ENCODE peak calls at places on chromosomes 5 and 9, in nine cellular contexts. R is HepG2; L is tibial nerve; T is A549; K is cardiac muscle cell; G is ovary; U is breast epithelium; D is CD8-positive, alpha-beta memory T cell; O is uterus. B is an unnamed sample. For H3K4me1, the result is how much of the 10 kb centered on the place peaks cover.

GRCh38 chr5:113382736-113383135 is 52.1 kb downstream of the TSSK1B start:
- DNase-seq in R (no peak), L (no peak), T (no peak), K (no peak), G (no peak), U (no peak), D (no peak), O (no peak), B (no peak)

GRCh38 chr5:77743181-77743580 is 33.0 kb downstream of the TBCA start:
- DNase-seq in R (no peak), L (no peak), T (no peak), K (peak), G (no peak), U (no peak), D (no peak), O (no peak), B (no peak)

GRCh38 chr5:169667896-169668674 is 31.0 kb downstream of the DOCK2 start:
- DNase-seq in R (peak), L (no peak), T (peak), K (no peak), G (no peak), U (no peak), D (no peak), O (no peak), B (no peak)

GRCh38 chr5:133458435-133458834 is 153.9 kb downstream of the FSTL4 start:
- DNase-seq in R (no peak), L (no peak), T (no peak), K (no peak), G (no peak), U (no peak), D (no peak), O (no peak), B (no peak)

GRCh38 chr5:111099058-111099778 is 7.1 kb downstream of the WDR36 start:
- DNase-seq in R (no peak), L (no peak), T (no peak), K (peak), G (no peak), U (no peak), D (no peak), O (no peak), B (no peak)

GRCh38 chr5:142800776-142801494 is 30.8 kb downstream of the ARHGAP26 start:
- DNase-seq in R (no peak), L (no peak), T (no peak), K (no peak), G (no peak), U (no peak), D (peak), O (no peak), B (no peak)

GRCh38 chr5:81397169-81397568 is 3.2 kb upstream of the ACOT12 start:
- DNase-seq in R (no peak), L (no peak), T (no peak), K (peak), G (no peak), U (no peak), D (no peak), O (no peak), B (no peak)

GRCh38 chr5:150376799-150377771 is 19.6 kb downstream of the TCOF1 start:
- DNase-seq in R (no peak), L (no peak), T (no peak), K (peak), G (no peak), U (no peak), D (no peak), O (no peak), B (no peak)

GRCh38 chr9:69028754-69029153 is 6.8 kb upstream of the FXN start:
- DNase-seq in R (no peak), L (no peak), T (no peak), K (no peak), G (no peak), U (no peak), D (no peak), O (no peak), B (no peak)

GRCh38 chr5:886051-886450 is 6.5 kb downstream of the BRD9 start:
- DNase-seq in R (no peak), L (no peak), T (no peak), K (no peak), G (no peak), U (no peak), D (no peak), O (no peak), B (no peak)

GRCh38 chr5:169945831-169946261 is 34.4 kb downstream of the INSYN2B start:
- DNase-seq in R (no peak), L (no peak), T (no peak), K (peak), G (peak), U (peak), D (no peak), O (peak), B (no peak)

GRCh38 chr9:128192601-128193371 is 1.4 kb upstream of the CIZ1 start:
- DNase-seq in R (no peak), L (peak), T (peak), K (peak), G (peak), U (peak), D (peak), O (peak), B (peak)

GRCh38 chr5:53179681-53180080 is 70.1 kb upstream of the MOCS2 start:
- DNase-seq in R (no peak), L (no peak), T (no peak), K (no peak), G (no peak), U (no peak), D (no peak), O (no peak), B (no peak)

GRCh38 chr9:72952394-72952720 is 496 bp downstream of the ALDH1A1 start:
- DNase-seq in R (no peak), L (no peak), T (no peak), K (no peak), G (no peak), U (no peak), D (no peak), O (no peak), B (no peak)

GRCh38 chr5:138870611-138871010 is 4.5 kb downstream of the LRRTM2 start:
- DNase-seq in R (no peak), L (no peak), T (no peak), K (no peak), G (no peak), U (no peak), D (no peak), O (no peak), B (no peak)

GRCh38 chr5:138370537-138370936 is 18.1 kb downstream of the KDM3B start:
- DNase-seq in R (no peak), L (no peak), T (no peak), K (no peak), G (no peak), U (no peak), D (no peak), O (no peak), B (no peak)

GRCh38 chr9:114417511-114417910 is 29.7 kb upstream of the AKNA start:
- DNase-seq in R (no peak), L (no peak), T (no peak), K (peak), G (no peak), U (no peak), D (no peak), O (no peak), B (no peak)

GRCh38 chr5:3602713-3603502 is 7.3 kb downstream of the IRX1 start:
- DNase-seq in R (peak), L (no peak), T (no peak), K (peak), G (no peak), U (no peak), D (no peak), O (no peak), B (no peak)

GRCh38 chr5:59793000-59793399 is 100.5 kb downstream of the PDE4D start:
- DNase-seq in R (peak), L (no peak), T (peak), K (peak), G (no peak), U (peak), D (no peak), O (peak), B (peak)

GRCh38 chr9:114472765-114473446 is 32.4 kb downstream of the WHRN start:
- DNase-seq in R (no peak), L (no peak), T (no peak), K (no peak), G (no peak), U (no peak), D (no peak), O (no peak), B (no peak)

GRCh38 chr9:91131433-91131839 is 230.3 kb downstream of the AUH start:
- DNase-seq in R (no peak), L (no peak), T (peak), K (peak), G (peak), U (no peak), D (peak), O (peak), B (no peak)

GRCh38 chr5:132830436-132831094 is at the start of gene SHROOM1:
- DNase-seq in R (peak), L (no peak), T (peak), K (peak), G (peak), U (no peak), D (no peak), O (peak), B (no peak)

GRCh38 chr5:171158581-171158980 is 150.5 kb upstream of the TLX3 start:
- DNase-seq in R (no peak), L (no peak), T (no peak), K (no peak), G (no peak), U (no peak), D (no peak), O (no peak), B (no peak)

GRCh38 chr9:2346277-2346913 is 275.2 kb upstream of the VLDLR start:
- DNase-seq in R (no peak), L (no peak), T (no peak), K (no peak), G (no peak), U (no peak), D (no peak), O (no peak), B (no peak)

GRCh38 chr5:69512740-69513260 is 20.2 kb downstream of the OCLN start:
- DNase-seq in R (no peak), L (no peak), T (no peak), K (peak), G (no peak), U (no peak), D (no peak), O (no peak), B (no peak)

GRCh38 chr9:20558609-20559016 is 63.7 kb downstream of the MLLT3 start:
- DNase-seq in R (no peak), L (no peak), T (peak), K (peak), G (no peak), U (no peak), D (no peak), O (no peak), B (no peak)

DNA sequence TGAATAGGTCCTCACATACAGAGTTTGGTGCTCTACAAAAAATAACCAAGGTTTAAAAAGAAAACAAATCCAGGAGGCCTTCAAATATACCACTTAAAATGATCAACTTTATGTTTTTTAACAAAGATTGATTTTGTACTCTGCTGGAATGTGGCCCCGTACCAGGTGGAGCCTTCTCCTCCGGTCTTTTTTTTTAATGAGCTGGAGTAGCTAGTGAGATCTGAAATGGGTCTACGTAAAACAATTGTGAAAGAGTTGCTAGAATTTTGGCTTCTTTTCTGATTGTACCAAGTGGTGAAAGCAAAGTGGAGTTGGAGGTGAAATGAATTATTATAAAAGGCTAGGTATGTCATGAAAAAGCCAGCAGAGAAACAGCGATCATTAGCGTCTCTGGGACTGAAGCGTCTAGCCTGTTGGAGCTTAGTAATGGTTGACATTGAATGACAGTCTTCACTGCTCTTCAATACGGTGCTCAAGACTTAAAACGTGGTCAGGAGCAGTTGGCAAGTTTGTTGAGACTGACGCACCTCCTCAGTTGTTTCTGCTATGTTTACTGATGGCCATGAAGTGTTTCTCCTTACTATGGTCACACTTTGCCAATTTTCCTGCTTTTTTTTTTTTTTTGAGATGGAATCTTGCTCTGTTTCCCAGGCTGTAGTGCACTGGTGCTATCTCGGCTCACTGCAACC is 84.4 kb downstream of the DAPK1 start:
- DNase-seq in R (no peak), L (no peak), T (no peak), K (no peak), G (no peak), U (no peak), D (no peak), O (no peak), B (no peak)
- H3K4me3 ChIP-seq in R (no peak), L (no peak), T (no peak), K (no peak), G (no peak), U (no peak), D (no peak), O (no peak), B (no peak)

GRCh38 chr9:18604971-18605370 is 131.0 kb downstream of the ADAMTSL1 start:
- DNase-seq in R (no peak), L (no peak), T (no peak), K (no peak), G (no peak), U (no peak), D (no peak), O (no peak), B (no peak)
- H3K27ac ChIP-seq in R (no peak), L (peak), T (no peak), K (no peak), G (no peak), U (no peak), D (no peak), O (peak), B (no peak)

GRCh38 chr9:125761685-125762084 is 14.5 kb downstream of the PBX3 start:
- DNase-seq in R (no peak), L (no peak), T (no peak), K (no peak), G (no peak), U (no peak), D (no peak), O (no peak), B (no peak)
- H3K4me1 ChIP-seq in R (under half), L (under half), T (under half), K (half or more), G (under half), U (under half), D (under half), O (under half), B (under half)

DNA sequence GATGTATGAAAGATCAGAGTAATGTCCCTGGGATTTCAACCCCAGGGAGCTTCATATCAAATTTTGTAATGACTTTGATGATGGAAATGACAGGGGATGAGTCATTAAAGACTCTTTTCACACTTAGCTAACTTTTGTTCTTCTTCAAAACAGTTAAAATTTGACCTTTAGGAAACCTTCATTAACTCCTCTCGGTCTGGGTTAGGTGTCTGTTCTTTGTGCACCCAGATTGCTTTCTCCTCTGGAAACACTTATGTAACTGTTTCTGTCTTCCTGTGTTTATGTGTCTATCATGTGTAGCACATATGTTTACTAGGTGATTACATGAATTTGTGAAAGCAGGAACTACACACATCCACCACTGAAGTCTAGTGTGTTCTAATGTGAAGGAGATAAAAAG is 1.6 kb downstream of the SRFBP1 start:
- DNase-seq in R (no peak), L (no peak), T (no peak), K (no peak), G (no peak), U (no peak), D (no peak), O (no peak), B (no peak)
- H3K4me3 ChIP-seq in R (peak), L (peak), T (peak), K (no peak), G (no peak), U (peak), D (peak), O (no peak), B (no peak)

DNA sequence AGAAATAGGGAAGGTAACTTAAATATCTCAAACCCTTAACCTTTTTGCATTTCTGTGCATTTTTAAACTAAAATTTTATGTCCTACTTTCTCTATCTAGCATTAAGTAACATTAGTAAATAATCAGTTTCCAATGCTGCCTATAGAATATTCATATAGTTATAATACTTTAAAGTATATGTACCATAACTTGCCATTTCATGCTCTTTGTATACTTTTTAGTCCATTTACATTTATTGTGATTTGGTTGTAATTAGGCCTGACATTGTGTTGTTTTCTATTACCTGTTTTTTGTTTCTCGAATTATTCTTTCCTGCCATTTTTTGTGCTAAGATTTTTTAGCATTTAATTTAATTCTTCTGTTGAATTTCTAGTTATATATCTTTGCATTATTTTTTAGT is 13.7 kb downstream of the SLC12A2 start:
- DNase-seq in R (no peak), L (no peak), T (no peak), K (no peak), G (no peak), U (no peak), D (no peak), O (no peak), B (no peak)
- H3K27ac ChIP-seq in R (no peak), L (no peak), T (no peak), K (no peak), G (no peak), U (no peak), D (no peak), O (no peak), B (no peak)

DNA sequence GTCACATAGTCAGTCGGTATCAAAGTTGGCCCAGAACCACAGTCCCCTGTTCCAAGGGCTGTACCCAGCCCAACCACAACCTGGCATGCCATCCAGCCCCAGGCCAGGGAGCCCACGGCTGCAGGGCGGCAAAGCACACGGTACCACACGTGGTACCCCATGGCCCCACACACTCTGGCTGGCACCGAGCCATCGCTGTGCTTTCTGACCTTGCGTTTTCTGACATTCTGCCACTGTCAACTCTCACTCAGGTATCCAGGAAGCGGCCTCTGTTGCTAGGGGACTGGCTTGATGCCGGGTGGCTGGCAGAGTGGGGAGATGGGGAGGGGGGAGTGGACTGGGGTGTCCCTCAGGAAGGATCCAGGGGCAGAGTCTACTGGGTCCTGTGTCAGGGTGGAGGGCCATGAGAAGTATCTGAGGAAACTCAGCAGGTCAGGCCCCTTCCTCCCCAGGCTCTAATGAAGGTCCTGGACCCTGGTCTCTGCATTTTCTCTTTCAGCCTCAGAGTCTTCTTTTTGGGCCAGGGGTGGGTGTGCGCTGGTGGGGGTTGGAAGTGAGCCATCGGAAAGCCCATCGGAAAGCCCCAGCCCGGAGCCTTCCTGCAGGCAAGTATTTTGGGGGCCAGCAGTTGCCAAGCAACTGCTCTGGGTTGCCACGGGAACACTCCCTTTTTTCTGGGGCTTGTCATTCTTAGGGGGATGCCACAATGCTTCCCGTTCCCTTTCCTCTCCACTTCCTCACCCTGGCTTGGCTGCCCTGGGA is 21.0 kb upstream of the RALGDS start:
- DNase-seq in R (no peak), L (no peak), T (no peak), K (no peak), G (no peak), U (peak), D (peak), O (no peak), B (no peak)
- H3K4me1 ChIP-seq in R (half or more), L (half or more), T (under half), K (under half), G (under half), U (half or more), D (half or more), O (under half), B (under half)

GRCh38 chr5:57408714-57409113 is 73.9 kb downstream of the ACTBL2 start:
- DNase-seq in R (no peak), L (no peak), T (no peak), K (peak), G (no peak), U (no peak), D (no peak), O (no peak), B (no peak)

GRCh38 chr5:57406591-57406990 is 76.0 kb downstream of the ACTBL2 start:
- DNase-seq in R (no peak), L (no peak), T (no peak), K (peak), G (no peak), U (no peak), D (no peak), O (no peak), B (no peak)

GRCh38 chr5:57407391-57407790 is 75.2 kb downstream of the ACTBL2 start:
- DNase-seq in R (no peak), L (no peak), T (no peak), K (no peak), G (no peak), U (no peak), D (no peak), O (no peak), B (no peak)

GRCh38 chr5:57405984-57406383 is 76.6 kb downstream of the ACTBL2 start:
- DNase-seq in R (no peak), L (no peak), T (no peak), K (peak), G (no peak), U (no peak), D (no peak), O (no peak), B (no peak)

GRCh38 chr5:57408285-57408684 is 74.3 kb downstream of the ACTBL2 start:
- DNase-seq in R (no peak), L (no peak), T (no peak), K (no peak), G (no peak), U (no peak), D (no peak), O (no peak), B (no peak)
- H3K4me3 ChIP-seq in R (no peak), L (no peak), T (no peak), K (no peak), G (no peak), U (no peak), D (no peak), O (no peak), B (no peak)

DNA sequence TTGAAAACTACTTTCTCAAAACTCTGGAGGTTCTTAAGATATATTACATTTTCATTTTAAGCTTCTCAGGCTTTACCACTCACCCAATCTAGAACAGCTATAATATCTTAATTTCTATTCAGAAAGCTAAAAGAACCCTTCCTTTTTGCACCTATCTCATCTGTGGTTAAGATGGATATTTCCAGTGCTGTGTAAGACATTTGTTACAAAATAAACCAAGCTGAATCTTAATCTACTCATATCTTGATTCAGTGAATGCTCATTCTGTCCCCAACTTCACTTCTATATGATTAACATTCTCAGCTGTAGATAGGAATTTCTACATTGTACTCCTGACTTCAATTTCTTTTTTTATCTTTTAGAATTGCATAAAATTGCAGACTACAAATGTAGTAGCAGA is 15.0 kb downstream of the ABHD17B start:
- DNase-seq in R (no peak), L (no peak), T (no peak), K (peak), G (no peak), U (no peak), D (no peak), O (no peak), B (no peak)
- H3K27ac ChIP-seq in R (no peak), L (no peak), T (no peak), K (peak), G (no peak), U (no peak), D (no peak), O (no peak), B (no peak)

B was measured in tibial artery.